ENCODE peak calls at places on chromosomes 2 and 18, in seven cellular contexts. P is prostate gland; M is GM23248; D is heart right ventricle; Q is tibial artery; V is CD4-positive, CD25-positive, alpha-beta regulatory T cell; R is body of pancreas. U is an unnamed sample. For H3K4me1, H3K9me3 and H3K27me3, the result is how much of the 10 kb centered on the place peaks cover.

GRCh38 chr2:236988216-236988615 is 97.5 kb upstream of the COPS8 start:
- DNase-seq in P (no peak), R (no peak), Q (no peak), D (no peak), V (no peak), M (no peak), U (no peak)

GRCh38 chr2:217795067-217795466 is 207.7 kb downstream of the TNS1 start:
- DNase-seq in D (no peak), Q (peak), V (no peak), P (no peak), R (no peak), M (no peak), U (no peak)

GRCh38 chr18:8882632-8883408 is 177.5 kb downstream of the MTCL1 start:
- DNase-seq in Q (no peak), V (peak), R (no peak), P (no peak), D (no peak), M (peak), U (peak)

GRCh38 chr2:25378731-25379490 is 37.2 kb upstream of the DNMT3A start:
- DNase-seq in V (no peak), D (no peak), R (no peak), P (no peak), Q (peak), M (peak), U (no peak)

GRCh38 chr2:27889774-27890145 is 427 bp downstream of the RBKS start:
- DNase-seq in D (no peak), V (peak), Q (peak), R (peak), M (peak), P (peak), U (no peak)

GRCh38 chr2:47219970-47220369 is 64.9 kb upstream of the STPG4 start:
- DNase-seq in Q (peak), D (no peak), M (no peak), P (no peak), V (no peak), R (no peak), U (no peak)

GRCh38 chr2:28389399-28390240 is 3.0 kb upstream of the FOSL2 start:
- DNase-seq in V (no peak), R (no peak), M (no peak), D (no peak), P (no peak), Q (no peak), U (peak)

GRCh38 chr2:136327162-136327852 is 209.4 kb upstream of the CXCR4 start:
- DNase-seq in Q (no peak), D (no peak), P (no peak), M (peak), V (peak), R (peak), U (peak)

GRCh38 chr2:160227252-160227651 is 27.2 kb upstream of the ITGB6 start:
- DNase-seq in M (peak), V (peak), P (no peak), R (no peak), D (no peak), Q (no peak), U (no peak)

GRCh38 chr2:106575955-106576354 is 88.8 kb downstream of the CD8B2 start:
- DNase-seq in Q (peak), P (peak), V (no peak), M (peak), R (peak), D (peak), U (no peak)

GRCh38 chr18:23828426-23828825 is 139.2 kb downstream of the LAMA3 start:
- DNase-seq in P (no peak), V (peak), R (peak), M (peak), D (no peak), Q (no peak), U (peak)

GRCh38 chr2:175476950-175477349 is 295.4 kb upstream of the ATP5MC3 start:
- DNase-seq in R (peak), Q (no peak), M (no peak), D (peak), V (no peak), P (no peak), U (no peak)

GRCh38 chr2:11652555-11652954 is 17.4 kb downstream of the NTSR2 start:
- DNase-seq in V (no peak), R (no peak), P (no peak), Q (no peak), M (peak), D (no peak), U (no peak)

GRCh38 chr2:153497938-153498629 is 19.5 kb upstream of the RPRM start:
- DNase-seq in Q (no peak), V (no peak), R (peak), M (no peak), P (no peak), D (no peak), U (no peak)

GRCh38 chr18:10416020-10416419 is 38.4 kb upstream of the APCDD1 start:
- DNase-seq in P (no peak), R (no peak), D (no peak), Q (no peak), M (no peak), V (no peak), U (no peak)

GRCh38 chr2:122417114-122417513 is 661.7 kb downstream of the TSN start:
- DNase-seq in M (no peak), R (no peak), P (no peak), Q (no peak), V (no peak), D (no peak), U (no peak)

DNA sequence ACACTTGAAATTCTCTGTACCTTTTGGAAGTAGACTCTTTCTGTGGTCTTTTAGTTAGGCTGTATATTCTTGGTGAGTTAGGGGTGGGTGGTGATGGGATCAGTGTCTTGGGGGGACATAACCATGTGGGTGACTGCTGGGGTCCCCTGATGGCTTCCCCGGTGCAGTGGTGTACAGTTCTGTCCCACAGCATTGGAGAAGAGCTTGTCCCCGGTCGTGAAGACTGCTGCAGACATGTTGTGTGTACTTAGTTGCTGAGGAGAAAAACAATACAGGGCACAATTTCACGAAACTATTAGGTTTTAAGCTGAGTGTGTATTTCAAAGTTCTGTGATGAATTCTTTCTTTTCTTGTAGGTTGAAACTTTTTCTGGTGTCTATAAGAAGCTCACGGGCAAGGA is 5.4 kb downstream of the RPS7 start:
- DNase-seq in R (no peak), Q (no peak), D (no peak), M (no peak), P (no peak), V (no peak), U (no peak)
- H3K4me1 ChIP-seq in R (under half), Q (under half), D (under half), M (under half), P (under half), V (under half), U (under half)

DNA sequence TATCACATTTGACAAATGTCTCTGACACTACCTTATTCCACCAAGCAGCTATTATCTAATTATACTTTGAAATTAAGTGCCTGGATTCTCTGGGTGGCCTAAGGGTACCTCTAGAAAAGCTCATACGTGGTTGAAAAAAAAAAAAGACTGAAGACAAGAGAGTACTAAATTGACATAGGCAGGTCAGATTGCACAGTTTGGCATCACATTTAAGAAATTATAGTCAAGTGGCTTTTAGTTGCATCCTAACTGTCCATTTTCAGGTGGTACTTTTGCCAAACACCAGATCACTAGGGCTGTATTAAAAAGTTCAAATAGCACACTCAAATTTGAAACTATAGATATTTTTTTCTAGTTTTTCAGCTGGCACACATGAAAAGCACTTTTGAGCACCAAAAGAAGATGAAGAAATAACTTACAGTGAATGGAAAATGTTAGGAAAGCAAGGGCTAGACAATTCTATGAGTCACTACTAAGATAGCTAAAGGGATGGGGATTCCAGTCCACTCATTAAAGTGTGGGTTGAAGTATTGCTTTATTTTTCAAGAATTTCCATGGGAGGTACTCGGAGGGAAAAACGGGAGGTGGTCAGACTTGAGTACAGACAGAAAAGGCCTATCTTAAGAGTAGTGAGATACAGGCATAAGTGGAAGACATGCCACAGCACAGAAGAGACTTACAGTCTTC is 106.5 kb upstream of the COL5A2 start:
- DNase-seq in D (no peak), M (peak), R (no peak), Q (no peak), V (no peak), P (no peak), U (peak)
- H3K9me3 ChIP-seq in D (under half), M (under half), R (under half), Q (under half), V (under half), P (under half), U (under half)

GRCh38 chr2:219553168-219553417 is 9.3 kb downstream of the TMEM198 start:
- DNase-seq in M (no peak), R (no peak), Q (no peak), V (no peak), D (no peak), P (no peak), U (no peak)
- H3K27me3 ChIP-seq in M (under half), R (under half), Q (under half), V (under half), D (under half), P (under half), U (under half)

GRCh38 chr2:201255468-201255867 is 4.9 kb upstream of the CASP8 start:
- DNase-seq in M (no peak), R (no peak), P (no peak), Q (no peak), D (no peak), V (no peak), U (no peak)
- H3K4me1 ChIP-seq in M (under half), R (under half), P (under half), Q (under half), D (under half), V (half or more), U (under half)

GRCh38 chr2:63562751-63563150 is 25.5 kb downstream of the WDPCP start:
- DNase-seq in R (no peak), V (no peak), Q (no peak), P (no peak), M (no peak), D (no peak), U (no peak)
- H3K9me3 ChIP-seq in R (under half), V (under half), Q (under half), P (under half), M (under half), D (under half), U (under half)

GRCh38 chr18:42429208-42429607 is 474.2 kb downstream of the PIK3C3 start:
- DNase-seq in M (no peak), R (no peak), Q (no peak), D (no peak), V (no peak), P (no peak), U (no peak)
- H3K27me3 ChIP-seq in M (under half), R (under half), Q (under half), D (under half), V (under half), P (under half), U (under half)

GRCh38 chr2:102839668-102840388 is 78.0 kb downstream of the TMEM182 start:
- DNase-seq in P (peak), M (peak), R (peak), D (no peak), V (peak), Q (no peak), U (peak)
- H3K4me1 ChIP-seq in P (under half), M (under half), R (under half), D (under half), V (under half), Q (under half), U (under half)